ENCODE peak calls at places on chromosomes 5 and 9, in six cellular contexts. W, C, L, H, U and Y are unnamed samples.
A peak's percentile ranks its signal among the peaks of the same experiment; 100 is the strongest.

GRCh38 chr5:78601622-78602314 is 46.8 kb downstream of the LHFPL2 start:
- DNase-seq in C (no peak), W (no peak), U (no peak), L (no peak), H (no peak), Y (no peak)

GRCh38 chr9:19720374-19720773 is 68.5 kb downstream of the SLC24A2 start:
- DNase-seq in U (no peak), W (peak; percentile 70), C (no peak), H (no peak), L (peak; percentile 82), Y (no peak)

GRCh38 chr5:119019431-119020348 is 31.3 kb upstream of the DTWD2 start:
- DNase-seq in H (peak; percentile 18), U (no peak), C (no peak), W (no peak), L (no peak), Y (no peak)

GRCh38 chr5:74205745-74206570 is 434.6 kb downstream of the ENC1 start:
- DNase-seq in W (peak; percentile 10), L (no peak), U (no peak), H (no peak), C (no peak), Y (no peak)

GRCh38 chr5:54049144-54049543 is 261.2 kb downstream of the ARL15 start:
- DNase-seq in W (no peak), C (no peak), U (no peak), H (no peak), L (no peak), Y (no peak)

GRCh38 chr9:126107736-126108135 is 218.9 kb upstream of the MVB12B start:
- DNase-seq in H (no peak), U (no peak), L (no peak), W (no peak), C (no peak), Y (no peak)

GRCh38 chr9:14269911-14270310 is 44.0 kb downstream of the NFIB start:
- DNase-seq in C (no peak), H (no peak), W (no peak), U (no peak), L (no peak), Y (no peak)

GRCh38 chr9:715743-716400 is 125.6 kb upstream of the DMRT1 start:
- DNase-seq in C (no peak), U (no peak), L (no peak), H (no peak), W (peak; percentile 26), Y (no peak)

GRCh38 chr5:95424526-95424925 is 33.4 kb downstream of the FAM81B start:
- DNase-seq in W (no peak), H (no peak), L (no peak), C (no peak), U (no peak), Y (no peak)

GRCh38 chr5:170293273-170293672 is 4.3 kb downstream of the LCP2 start:
- DNase-seq in W (no peak), U (no peak), H (peak; percentile 68), C (no peak), L (no peak), Y (peak; percentile 27)

GRCh38 chr9:13719410-13719809 is 439.9 kb upstream of the MPDZ start:
- DNase-seq in H (no peak), W (no peak), U (no peak), C (no peak), L (no peak), Y (no peak)

GRCh38 chr5:103624035-103624461 is 61.5 kb upstream of the NUDT12 start:
- DNase-seq in H (no peak), W (peak; percentile 91), U (no peak), C (no peak), L (no peak), Y (no peak)

GRCh38 chr5:5544094-5544663 is 121.7 kb downstream of the ICE1 start:
- DNase-seq in C (no peak), W (no peak), L (no peak), U (no peak), H (no peak), Y (no peak)

GRCh38 chr9:70031141-70031545 is 12.5 kb upstream of the MAMDC2 start:
- DNase-seq in U (no peak), C (no peak), L (no peak), H (no peak), W (no peak), Y (no peak)

GRCh38 chr9:91784673-91785402 is 165.2 kb downstream of the ROR2 start:
- DNase-seq in L (no peak), W (no peak), C (no peak), U (no peak), H (no peak), Y (no peak)

GRCh38 chr5:3400659-3401058 is 195.0 kb upstream of the IRX1 start:
- DNase-seq in H (no peak), W (no peak), L (no peak), U (no peak), C (no peak), Y (no peak)

GRCh38 chr5:14036514-14036913 is 92.0 kb upstream of the DNAH5 start:
- DNase-seq in H (no peak), W (no peak), L (peak; percentile 47), C (no peak), U (no peak), Y (no peak)

GRCh38 chr5:5470933-5471332 is 48.5 kb downstream of the ICE1 start:
- DNase-seq in H (no peak), L (no peak), W (no peak), C (no peak), U (no peak), Y (no peak)

GRCh38 chr9:18348086-18348485 is 125.9 kb upstream of the ADAMTSL1 start:
- DNase-seq in L (no peak), U (no peak), C (no peak), H (no peak), W (no peak), Y (no peak)

GRCh38 chr9:137762414-137763061 is 115.0 kb upstream of the CACNA1B start:
- DNase-seq in W (no peak), L (no peak), H (peak; percentile 22), C (no peak), U (no peak), Y (no peak)

GRCh38 chr5:173890195-173890951 is 2.2 kb downstream of the CPEB4 start:
- DNase-seq in U (no peak), W (peak; percentile 65), H (no peak), L (peak; percentile 56), C (peak; percentile 38), Y (peak; percentile 46)

GRCh38 chr5:126676195-126676624 is 75.5 kb downstream of the PHAX start:
- DNase-seq in W (peak; percentile 68), U (no peak), H (peak; percentile 72), L (peak; percentile 90), C (no peak), Y (no peak)

GRCh38 chr5:37086466-37087178 is 162.6 kb downstream of the CPLANE1 start:
- DNase-seq in W (peak; percentile 38), U (no peak), H (no peak), L (peak; percentile 53), C (no peak), Y (no peak)

GRCh38 chr5:137500616-137501225 is 1.6 kb upstream of the SPOCK1 start:
- DNase-seq in H (no peak), L (no peak), U (no peak), W (no peak), C (no peak), Y (no peak)

GRCh38 chr9:136309101-136309801 is 5.4 kb upstream of the CCDC187 start:
- DNase-seq in C (no peak), U (no peak), L (no peak), W (no peak), H (no peak), Y (no peak)

GRCh38 chr5:6914336-6914735 is 201.1 kb downstream of the TENT4A start:
- DNase-seq in C (no peak), L (no peak), H (no peak), W (no peak), U (no peak), Y (no peak)

DNA sequence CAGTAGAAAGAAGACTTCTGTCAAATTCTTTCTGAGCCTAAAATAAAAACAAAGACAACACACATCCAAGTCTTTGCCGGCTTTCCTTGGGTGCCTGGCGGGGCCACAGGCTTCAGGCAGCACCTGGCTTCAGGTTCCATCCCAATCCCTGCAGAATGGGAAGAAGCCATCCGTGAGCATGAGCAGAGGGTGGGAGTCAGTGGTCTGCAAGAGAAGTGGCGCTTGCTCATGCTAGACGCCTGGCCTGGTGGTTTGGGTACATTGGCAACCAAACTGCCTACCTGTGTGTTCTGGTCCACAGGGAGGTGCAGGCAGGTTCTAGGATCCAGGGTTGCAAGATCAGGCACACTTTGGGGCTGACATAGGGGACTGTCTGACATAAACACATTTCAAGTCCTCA is 47.6 kb upstream of the RETREG1 start:
- DNase-seq in H (no peak), W (no peak), C (no peak), L (no peak), U (no peak), Y (no peak)
- H3K27ac ChIP-seq in H (no peak overlapping the region), W (no peak overlapping the region), C (no peak overlapping the region), L (peak overlapping the region; percentile 32), U (no peak overlapping the region), Y (no peak overlapping the region)

DNA sequence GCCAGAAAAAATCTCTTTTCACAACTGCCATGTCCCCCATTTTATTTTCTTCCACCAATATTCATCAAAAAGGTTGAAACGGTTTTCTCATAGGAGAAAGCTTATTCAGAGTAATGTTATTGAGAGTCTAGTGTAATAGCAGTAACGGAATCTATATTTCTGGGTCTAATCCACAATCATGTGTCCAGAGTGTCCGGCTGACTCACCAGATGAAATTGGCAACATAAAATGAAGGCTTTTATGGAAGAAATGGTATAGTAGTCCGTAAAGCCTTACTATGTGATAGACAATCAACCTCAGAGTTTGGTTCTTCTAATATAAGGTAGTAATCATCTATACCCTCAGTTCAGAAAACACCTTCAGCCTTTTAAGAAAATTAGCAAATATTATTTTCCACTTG is 389.6 kb downstream of the NR2F1-AS1 start:
- DNase-seq in H (no peak), C (no peak), W (no peak), U (no peak), L (no peak), Y (no peak)
- H3K27ac ChIP-seq in H (no peak overlapping the region), C (no peak overlapping the region), W (no peak overlapping the region), U (no peak overlapping the region), L (no peak overlapping the region), Y (no peak overlapping the region)

GRCh38 chr5:97383996-97384395 is 200.9 kb upstream of the RIOK2 start:
- DNase-seq in C (no peak), L (no peak), W (peak; percentile 2), U (no peak), H (no peak), Y (no peak)

GRCh38 chr5:97388794-97389193 is 205.7 kb upstream of the RIOK2 start:
- DNase-seq in L (no peak), U (no peak), C (no peak), H (no peak), W (no peak), Y (no peak)
- H3K27ac ChIP-seq in L (no peak overlapping the region), U (no peak overlapping the region), C (no peak overlapping the region), H (no peak overlapping the region), W (no peak overlapping the region), Y (no peak overlapping the region)

GRCh38 chr5:91182763-91183162 is 200.4 kb downstream of the ARRDC3 start:
- DNase-seq in W (peak; percentile 32), L (peak; percentile 52), C (no peak), U (peak; percentile 30), H (peak; percentile 24), Y (no peak)

GRCh38 chr5:91180506-91180905 is 202.6 kb downstream of the ARRDC3 start:
- DNase-seq in W (no peak), L (no peak), C (no peak), U (no peak), H (no peak), Y (no peak)

GRCh38 chr5:91186101-91186500 is 197.0 kb downstream of the ARRDC3 start:
- DNase-seq in H (no peak), U (no peak), L (no peak), C (no peak), W (no peak), Y (no peak)

GRCh38 chr5:91187032-91187431 is 196.1 kb downstream of the ARRDC3 start:
- DNase-seq in L (no peak), U (no peak), H (no peak), C (no peak), W (no peak), Y (no peak)

GRCh38 chr5:91183743-91184142 is 199.4 kb downstream of the ARRDC3 start:
- DNase-seq in W (no peak), H (peak; percentile 13), L (peak; percentile 78), U (no peak), C (peak; percentile 18), Y (no peak)
- H3K27ac ChIP-seq in W (no peak overlapping the region), H (no peak overlapping the region), L (peak overlapping the region; percentile 83), U (peak overlapping the region; percentile 61), C (no peak overlapping the region), Y (no peak overlapping the region)